ENCODE peak calls at places on chromosomes 13 and 19, in five cellular contexts. One of them, this sample, is unnamed.

GRCh38 chr19:42246143-42246868 is 3.9 kb upstream of the GSK3A start:
- DNase-seq in CD4-positive, CD25-positive, alpha-beta regulatory T cell: no peak
- DNase-seq in KG1: no peak
- DNase-seq in AG04450: peak
- DNase-seq in tibial artery: peak
- DNase-seq in this sample: no peak

GRCh38 chr19:40091205-40092129 is 724 bp upstream of the ZNF780A start:
- DNase-seq in KG1: no peak
- DNase-seq in AG04450: no peak
- DNase-seq in CD4-positive, CD25-positive, alpha-beta regulatory T cell: no peak
- DNase-seq in tibial artery: no peak
- DNase-seq in this sample: no peak

GRCh38 chr13:99380921-99381645 is 73.9 kb upstream of the GPR183 start:
- DNase-seq in tibial artery: no peak
- DNase-seq in AG04450: no peak
- DNase-seq in KG1: no peak
- DNase-seq in CD4-positive, CD25-positive, alpha-beta regulatory T cell: peak
- DNase-seq in this sample: no peak

GRCh38 chr19:3413796-3414327 is 47.5 kb downstream of the NFIC start:
- DNase-seq in AG04450: no peak
- DNase-seq in CD4-positive, CD25-positive, alpha-beta regulatory T cell: no peak
- DNase-seq in tibial artery: no peak
- DNase-seq in KG1: no peak
- DNase-seq in this sample: no peak

GRCh38 chr19:8575467-8575997 is 1.7 kb downstream of the MYO1F start:
- DNase-seq in AG04450: no peak
- DNase-seq in KG1: no peak
- DNase-seq in CD4-positive, CD25-positive, alpha-beta regulatory T cell: peak
- DNase-seq in tibial artery: no peak
- DNase-seq in this sample: no peak

GRCh38 chr13:98214707-98215106 is 37.6 kb upstream of the RNF113B start:
- DNase-seq in KG1: no peak
- DNase-seq in AG04450: no peak
- DNase-seq in tibial artery: no peak
- DNase-seq in CD4-positive, CD25-positive, alpha-beta regulatory T cell: no peak
- DNase-seq in this sample: peak

GRCh38 chr13:91313103-91313502 is 34.4 kb upstream of the MIR17HG start:
- DNase-seq in tibial artery: no peak
- DNase-seq in AG04450: no peak
- DNase-seq in CD4-positive, CD25-positive, alpha-beta regulatory T cell: peak
- DNase-seq in KG1: no peak
- DNase-seq in this sample: no peak

GRCh38 chr19:10454267-10454666 is 33.9 kb downstream of the PDE4A start:
- DNase-seq in KG1: no peak
- DNase-seq in tibial artery: no peak
- DNase-seq in CD4-positive, CD25-positive, alpha-beta regulatory T cell: no peak
- DNase-seq in AG04450: no peak
- DNase-seq in this sample: no peak

GRCh38 chr19:4391701-4392543 is 8.4 kb downstream of the SH3GL1 start:
- DNase-seq in CD4-positive, CD25-positive, alpha-beta regulatory T cell: no peak
- DNase-seq in tibial artery: no peak
- DNase-seq in AG04450: no peak
- DNase-seq in KG1: no peak
- DNase-seq in this sample: no peak

GRCh38 chr13:48983331-48983730 is 7.6 kb downstream of the FNDC3A start:
- DNase-seq in AG04450: no peak
- DNase-seq in KG1: no peak
- DNase-seq in tibial artery: no peak
- DNase-seq in CD4-positive, CD25-positive, alpha-beta regulatory T cell: no peak
- DNase-seq in this sample: no peak

GRCh38 chr19:7476241-7476640 is 12.6 kb downstream of the PEX11G start:
- DNase-seq in CD4-positive, CD25-positive, alpha-beta regulatory T cell: no peak
- DNase-seq in tibial artery: no peak
- DNase-seq in KG1: no peak
- DNase-seq in AG04450: no peak
- DNase-seq in this sample: no peak

GRCh38 chr19:58361900-58362271 is 665 bp downstream of the ZNF497 start:
- DNase-seq in AG04450: no peak
- DNase-seq in CD4-positive, CD25-positive, alpha-beta regulatory T cell: peak
- DNase-seq in KG1: peak
- DNase-seq in tibial artery: peak
- DNase-seq in this sample: peak

GRCh38 chr19:53237114-53237777 is 17.4 kb downstream of the ZNF677 start:
- DNase-seq in AG04450: no peak
- DNase-seq in CD4-positive, CD25-positive, alpha-beta regulatory T cell: no peak
- DNase-seq in tibial artery: no peak
- DNase-seq in KG1: no peak
- DNase-seq in this sample: no peak

GRCh38 chr19:7519411-7520130 is 2.9 kb upstream of the MCOLN1 start:
- DNase-seq in CD4-positive, CD25-positive, alpha-beta regulatory T cell: no peak
- DNase-seq in tibial artery: no peak
- DNase-seq in AG04450: no peak
- DNase-seq in KG1: no peak
- DNase-seq in this sample: no peak

GRCh38 chr19:51339313-51339686 is 2.6 kb downstream of the VSIG10L start:
- DNase-seq in KG1: no peak
- DNase-seq in CD4-positive, CD25-positive, alpha-beta regulatory T cell: no peak
- DNase-seq in tibial artery: no peak
- DNase-seq in AG04450: no peak
- DNase-seq in this sample: no peak